ENCODE peak calls at places on chromosomes 2 and 18, in ten cellular contexts. Y is IMR-90; X is activated CD8-positive, alpha-beta T cell treated with anti-CD3 and anti-CD28 coated beads for 36 hours; M is NCI-H1417; U is HFFc6; E is EL; A is H4; K is NCI-H460; N is stimulated activated CD4-positive, alpha-beta T cell treated with anti-CD3 and anti-CD28 coated beads, TNF-alpha, amount 100 ng/mL, for 48 hours; Z is neural crest cell. R is an unnamed sample.

GRCh38 chr2:47076586-47077441 is 78.3 kb downstream of the STPG4 start:
- DNase-seq in N (no peak), E (peak), Y (peak), M (no peak), U (peak), K (peak), X (no peak), A (peak), Z (no peak), R (peak)

GRCh38 chr18:53819671-53820070 is 404.8 kb downstream of the MBD2 start:
- DNase-seq in N (no peak), Z (no peak), X (no peak), K (no peak), A (no peak), E (no peak), Y (no peak), U (no peak), M (no peak), R (no peak)

GRCh38 chr2:32963941-32964340 is 17.2 kb downstream of the LTBP1 start:
- DNase-seq in M (no peak), Y (peak), N (no peak), E (peak), Z (no peak), X (no peak), K (no peak), U (peak), A (no peak), R (no peak)

GRCh38 chr2:160343404-160343803 is 143.3 kb upstream of the ITGB6 start:
- DNase-seq in U (no peak), E (no peak), Z (no peak), K (no peak), A (no peak), X (no peak), Y (no peak), M (peak), N (no peak), R (no peak)

GRCh38 chr2:15507061-15507460 is 54.1 kb downstream of the NBAS start:
- DNase-seq in U (no peak), E (no peak), Y (no peak), A (no peak), M (no peak), N (no peak), K (no peak), Z (no peak), X (no peak), R (no peak)

GRCh38 chr2:165067958-165068612 is 112.8 kb upstream of the SLC38A11 start:
- DNase-seq in A (peak), X (no peak), E (peak), M (peak), U (peak), K (peak), N (no peak), Y (peak), Z (peak), R (peak)

GRCh38 chr2:96150007-96150406 is 4.8 kb upstream of the DUSP2 start:
- DNase-seq in N (no peak), M (no peak), X (no peak), E (no peak), U (no peak), Z (no peak), K (no peak), Y (no peak), A (no peak), R (no peak)

GRCh38 chr18:47868744-47869143 is 61.7 kb downstream of the SMAD2 start:
- DNase-seq in Z (no peak), U (no peak), A (no peak), Y (no peak), E (no peak), N (no peak), K (no peak), X (no peak), M (no peak), R (no peak)

GRCh38 chr2:106703161-106703560 is 182.8 kb downstream of the ST6GAL2 start:
- DNase-seq in U (no peak), A (no peak), E (no peak), K (no peak), Z (no peak), X (no peak), N (no peak), Y (no peak), M (no peak), R (no peak)

GRCh38 chr2:199468561-199469513 is 11.1 kb upstream of the SATB2 start:
- DNase-seq in M (no peak), N (no peak), U (no peak), X (peak), A (no peak), Z (no peak), K (no peak), Y (no peak), E (peak), R (no peak)

GRCh38 chr2:70934981-70935380 is 719 bp upstream of the ATP6V1B1 start:
- DNase-seq in X (no peak), A (peak), U (no peak), K (no peak), Y (no peak), Z (no peak), N (no peak), E (no peak), M (no peak), R (no peak)

GRCh38 chr2:158723921-158724802 is 71.0 kb upstream of the DAPL1 start:
- DNase-seq in U (no peak), A (peak), K (peak), N (no peak), X (no peak), Y (no peak), M (peak), E (no peak), Z (no peak), R (no peak)

GRCh38 chr2:112152476-112153178 is 14.4 kb downstream of the FBLN7 start:
- DNase-seq in E (no peak), K (no peak), Z (no peak), U (no peak), N (no peak), A (no peak), M (no peak), Y (no peak), X (no peak), R (no peak)

GRCh38 chr18:30625961-30626360 is 416.6 kb downstream of the DSC3 start:
- DNase-seq in X (no peak), Y (no peak), N (no peak), Z (no peak), K (no peak), U (no peak), A (no peak), M (no peak), E (no peak), R (no peak)

GRCh38 chr2:238104521-238105311 is 4.6 kb downstream of the ESPNL start:
- DNase-seq in A (no peak), E (no peak), N (no peak), X (peak), Y (no peak), M (no peak), K (no peak), Z (no peak), U (no peak), R (no peak)

GRCh38 chr2:46187112-46187618 is 110.0 kb upstream of the EPAS1 start:
- DNase-seq in K (no peak), M (no peak), N (peak), U (peak), X (peak), A (peak), Z (no peak), E (peak), Y (peak), R (peak)

GRCh38 chr2:17199741-17200140 is 318.5 kb downstream of the RAD51AP2 start:
- DNase-seq in Z (no peak), K (no peak), N (no peak), E (no peak), M (no peak), U (no peak), X (no peak), A (no peak), Y (no peak), R (no peak)

GRCh38 chr2:202610367-202610766 is 24.4 kb upstream of the FAM117B start:
- DNase-seq in E (no peak), K (no peak), Y (peak), X (no peak), Z (no peak), A (no peak), N (no peak), M (no peak), U (no peak), R (no peak)

GRCh38 chr2:74908763-74909444 is 49.5 kb upstream of the POLE4 start:
- DNase-seq in N (no peak), K (no peak), X (no peak), M (no peak), Y (no peak), U (no peak), Z (no peak), E (no peak), A (no peak), R (peak)

GRCh38 chr2:17326717-17327116 is 191.5 kb downstream of the RAD51AP2 start:
- DNase-seq in U (no peak), A (no peak), Z (no peak), Y (no peak), K (no peak), E (no peak), N (no peak), M (no peak), X (no peak), R (no peak)

GRCh38 chr2:119808516-119809147 is 48.9 kb downstream of the PTPN4 start:
- DNase-seq in X (no peak), U (no peak), E (peak), M (no peak), Y (no peak), N (no peak), K (peak), A (no peak), Z (no peak), R (peak)

GRCh38 chr2:172090044-172090946 is 5.0 kb downstream of the DLX1 start:
- DNase-seq in E (no peak), Y (no peak), A (no peak), K (no peak), Z (peak), X (no peak), M (no peak), N (no peak), U (peak), R (no peak)

GRCh38 chr2:10811552-10811951 is 1.0 kb downstream of the PDIA6 start:
- DNase-seq in Y (no peak), K (no peak), M (no peak), E (peak), U (no peak), A (no peak), Z (no peak), X (no peak), N (no peak), R (peak)

GRCh38 chr2:69914235-69915049 is 467 bp upstream of the MXD1 start:
- DNase-seq in K (peak), X (peak), Z (peak), M (peak), E (peak), Y (peak), A (peak), N (peak), U (peak), R (peak)

GRCh38 chr2:102033028-102033749 is 41.4 kb downstream of the IL1R2 start:
- DNase-seq in K (no peak), E (peak), Y (peak), M (no peak), X (peak), A (peak), U (peak), N (no peak), Z (no peak), R (peak)

GRCh38 chr18:79043288-79043687 is 25.9 kb upstream of the ATP9B start:
- DNase-seq in N (no peak), X (no peak), A (no peak), Z (no peak), E (no peak), Y (no peak), M (no peak), U (no peak), K (no peak), R (no peak)

GRCh38 chr2:147844691-147845607 is at the start of gene ACVR2A:
- DNase-seq in X (peak), A (peak), E (peak), U (peak), N (peak), Z (peak), M (peak), Y (peak), K (peak), R (peak)

GRCh38 chr2:28048341-28048740 is 157.8 kb downstream of the BABAM2 start:
- DNase-seq in N (no peak), E (peak), X (no peak), K (no peak), Y (peak), U (no peak), Z (no peak), M (no peak), A (no peak), R (no peak)

GRCh38 chr2:66489433-66489832 is 54.5 kb downstream of the MEIS1 start:
- DNase-seq in U (no peak), Y (no peak), N (no peak), K (no peak), A (no peak), X (no peak), Z (no peak), M (peak), E (no peak), R (peak)

GRCh38 chr2:17821535-17822451 is 5.5 kb downstream of the MSGN1 start:
- DNase-seq in X (no peak), Z (no peak), Y (no peak), N (no peak), M (no peak), K (no peak), U (no peak), A (no peak), E (no peak), R (peak)

GRCh38 chr2:160224060-160224459 is 24.0 kb upstream of the ITGB6 start:
- DNase-seq in Y (peak), A (peak), Z (no peak), U (peak), E (peak), K (peak), M (no peak), N (no peak), X (peak), R (no peak)

GRCh38 chr2:62478093-62478580 is 27.9 kb downstream of the TMEM17 start:
- DNase-seq in A (no peak), K (no peak), M (no peak), U (no peak), X (no peak), Z (no peak), Y (peak), E (peak), N (no peak), R (peak)

GRCh38 chr2:105886029-105886454 is 141.3 kb downstream of the NCK2 start:
- DNase-seq in M (no peak), U (peak), X (no peak), A (no peak), N (no peak), E (peak), Z (no peak), K (no peak), Y (peak), R (no peak)

GRCh38 chr2:7225848-7226247 is 308.6 kb downstream of the RNF144A start:
- DNase-seq in N (no peak), K (no peak), A (no peak), E (no peak), Z (no peak), M (peak), Y (no peak), U (no peak), X (no peak), R (no peak)

GRCh38 chr2:186688813-186689212 is 5.0 kb upstream of the FAM171B start:
- DNase-seq in U (no peak), E (no peak), X (no peak), K (no peak), A (no peak), M (no peak), Z (no peak), Y (no peak), N (no peak), R (no peak)

GRCh38 chr2:239599299-239599698 is 198.5 kb upstream of the HDAC4 start:
- DNase-seq in A (no peak), X (no peak), Y (no peak), Z (no peak), U (no peak), K (no peak), N (no peak), M (no peak), E (no peak), R (no peak)

GRCh38 chr2:180048256-180048655 is 41.2 kb upstream of the CWC22 start:
- DNase-seq in X (no peak), E (peak), K (no peak), Z (no peak), U (no peak), Y (no peak), N (no peak), M (no peak), A (no peak), R (no peak)

GRCh38 chr2:112024896-112025491 is 30.1 kb upstream of the TMEM87B start:
- DNase-seq in M (no peak), N (no peak), U (no peak), X (no peak), Z (no peak), E (no peak), A (no peak), Y (no peak), K (no peak), R (no peak)

R was measured in cardiac muscle cell.